ENCODE peak calls at places on chromosomes 2 and 18, in four cellular contexts. S, Y, N and M are unnamed samples. For H3K4me1, the result is how much of the 10 kb centered on the place peaks cover.

GRCh38 chr2:230865766-230866703 is 1.3 kb downstream of the ITM2C start:
- DNase-seq in S (no peak), N (peak), Y (peak), M (peak)

GRCh38 chr2:200654823-200655222 is 69.0 kb downstream of the AOX1 start:
- DNase-seq in Y (no peak), N (no peak), S (no peak), M (no peak)

GRCh38 chr18:32093106-32093511 is 1.4 kb downstream of the RNF138 start:
- DNase-seq in N (peak), Y (peak), S (no peak), M (peak)

GRCh38 chr2:74576830-74577229 is 22.3 kb downstream of the DOK1 start:
- DNase-seq in N (no peak), Y (no peak), S (no peak), M (no peak)

GRCh38 chr2:192029089-192029488 is 165.6 kb downstream of the TMEFF2 start:
- DNase-seq in S (peak), N (peak), Y (peak), M (peak)

GRCh38 chr2:156649596-156649995 is 213.4 kb downstream of the GPD2 start:
- DNase-seq in Y (no peak), N (no peak), S (no peak), M (no peak)

GRCh38 chr2:73415906-73416305 is 30.3 kb downstream of the ALMS1 start:
- DNase-seq in N (no peak), Y (no peak), S (no peak), M (peak)

GRCh38 chr2:221533299-221533698 is 38.8 kb downstream of the EPHA4 start:
- DNase-seq in N (no peak), Y (no peak), S (no peak), M (peak)

GRCh38 chr2:1515073-1515430 is 101.8 kb downstream of the TPO start:
- DNase-seq in S (no peak), N (no peak), Y (no peak), M (no peak)

GRCh38 chr2:9422321-9423099 is 818 bp downstream of the ITGB1BP1 start:
- DNase-seq in S (peak), N (peak), Y (peak), M (peak)

GRCh38 chr2:227204452-227204851 is 40.0 kb downstream of the COL4A3 start:
- DNase-seq in S (no peak), N (no peak), Y (peak), M (no peak)

GRCh38 chr2:97673187-97673914 is 3.8 kb downstream of the C2orf92 start:
- DNase-seq in N (no peak), S (no peak), Y (no peak), M (no peak)

GRCh38 chr18:54647176-54647575 is 56.1 kb downstream of the DYNAP start:
- DNase-seq in S (peak), N (peak), Y (peak), M (peak)

GRCh38 chr2:9813312-9814128 is 29.8 kb upstream of the TAF1B start:
- DNase-seq in N (peak), Y (peak), S (no peak), M (peak)

GRCh38 chr2:46058140-46058539 is 239.1 kb upstream of the EPAS1 start:
- DNase-seq in N (no peak), Y (no peak), S (no peak), M (peak)

GRCh38 chr2:79832540-79833234 is 319.8 kb downstream of the CTNNA2 start:
- DNase-seq in Y (peak), N (peak), S (no peak), M (no peak)

GRCh38 chr18:3177902-3178687 is 41.7 kb downstream of the MYOM1 start:
- DNase-seq in S (no peak), Y (no peak), N (no peak), M (no peak)

GRCh38 chr18:79621501-79621900 is 58.1 kb upstream of the CTDP1 start:
- DNase-seq in Y (no peak), N (no peak), S (no peak), M (no peak)

GRCh38 chr2:54708584-54709340 is 14.7 kb upstream of the EML6 start:
- DNase-seq in Y (peak), N (peak), S (no peak), M (no peak)

GRCh38 chr18:8657873-8658521 is 47.4 kb upstream of the MTCL1 start:
- DNase-seq in S (no peak), Y (peak), N (peak), M (peak)

GRCh38 chr2:227188292-227188691 is 23.9 kb downstream of the COL4A3 start:
- DNase-seq in N (no peak), Y (no peak), S (no peak), M (peak)

GRCh38 chr2:54457326-54458023 is 1.3 kb downstream of the SPTBN1 start:
- DNase-seq in S (no peak), Y (peak), N (peak), M (peak)

GRCh38 chr2:225937625-225938024 is 538.1 kb downstream of the NYAP2 start:
- DNase-seq in Y (peak), N (no peak), S (no peak), M (peak)

GRCh38 chr2:85872536-85873161 is 16.1 kb downstream of the ST3GAL5 start:
- DNase-seq in S (no peak), N (peak), Y (peak), M (no peak)

GRCh38 chr2:26245810-26246209 is 1.1 kb downstream of the HADHB start:
- DNase-seq in S (no peak), N (no peak), Y (no peak), M (peak)

GRCh38 chr2:73031725-73032701 is 39.5 kb downstream of the SFXN5 start:
- DNase-seq in N (no peak), Y (no peak), S (no peak), M (no peak)

GRCh38 chr2:217277646-217278048 is 417.8 kb upstream of the TNP1 start:
- DNase-seq in N (no peak), S (no peak), Y (no peak), M (peak)

GRCh38 chr2:31256611-31257382 is 22.8 kb downstream of the EHD3 start:
- DNase-seq in S (no peak), N (peak), Y (peak), M (no peak)

GRCh38 chr2:3784731-3785130 is 81.4 kb downstream of the DCDC2C start:
- DNase-seq in Y (no peak), N (no peak), S (no peak), M (peak)
- H3K27ac ChIP-seq in Y (no peak), N (no peak), S (no peak), M (peak)

GRCh38 chr2:196268538-196269338 is 97.4 kb upstream of the STK17B start:
- DNase-seq in N (no peak), S (no peak), Y (no peak), M (no peak)

GRCh38 chr2:196268022-196268421 is 96.6 kb upstream of the STK17B start:
- DNase-seq in Y (no peak), S (no peak), N (no peak), M (no peak)

GRCh38 chr2:196266855-196267254 is 95.5 kb upstream of the STK17B start:
- DNase-seq in N (no peak), S (no peak), Y (no peak), M (no peak)

GRCh38 chr2:196263181-196263747 is 91.9 kb upstream of the STK17B start:
- DNase-seq in S (no peak), Y (no peak), N (no peak), M (peak)

DNA sequence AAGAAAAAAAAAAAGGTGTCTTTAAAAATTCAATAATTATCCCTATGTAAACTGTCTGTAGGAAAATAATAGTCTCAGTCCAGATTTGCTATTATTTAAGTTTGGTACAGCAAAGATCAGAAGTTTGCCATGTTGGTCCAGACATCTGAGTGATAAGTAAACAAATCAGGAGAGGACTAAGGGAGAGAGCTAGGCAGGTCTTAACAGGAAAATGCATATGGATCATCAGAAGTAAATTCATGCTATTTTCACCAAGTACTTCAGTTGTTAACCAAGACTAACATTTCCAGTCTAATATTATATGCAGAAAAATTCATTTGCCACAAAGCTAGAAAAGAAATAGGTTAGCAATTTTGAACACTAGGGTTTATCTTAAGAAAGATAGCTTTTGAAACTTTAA is 95.0 kb upstream of the STK17B start:
- DNase-seq in Y (no peak), S (no peak), N (no peak), M (no peak)
- H3K4me1 ChIP-seq in Y (under half), S (under half), N (under half), M (under half)

DNA sequence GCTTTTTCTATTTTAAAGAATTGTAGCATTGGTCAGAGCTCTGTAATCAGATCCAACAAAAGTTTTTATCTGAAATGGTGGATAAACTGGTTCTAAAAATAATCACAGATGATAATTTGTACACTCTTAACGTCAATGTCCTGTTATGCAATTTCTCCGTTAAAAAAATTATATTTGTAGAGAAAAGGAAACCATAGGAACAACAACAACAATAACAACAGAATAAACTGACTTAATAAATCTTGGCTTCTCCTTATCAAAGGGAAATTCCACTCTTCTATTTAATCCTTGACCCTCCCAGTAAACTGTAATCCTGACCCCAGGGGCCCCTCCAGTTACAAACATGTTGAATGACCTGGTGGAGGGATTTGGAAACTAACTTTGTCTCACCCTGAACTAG is 78.6 kb upstream of the ZFP36L2 start:
- DNase-seq in Y (no peak), S (no peak), N (no peak), M (no peak)
- TF ChIP-seq EZH2phosphoT487 in Y (no peak), S (no peak), N (no peak), M (no peak)

GRCh38 chr2:234958311-234958710 is 6.5 kb downstream of the SH3BP4 start:
- DNase-seq in N (no peak), S (no peak), Y (no peak), M (no peak)

GRCh38 chr2:234958746-234959395 is 7.1 kb downstream of the SH3BP4 start:
- DNase-seq in Y (no peak), S (no peak), N (no peak), M (no peak)

GRCh38 chr2:234955091-234955511 is 3.3 kb downstream of the SH3BP4 start:
- DNase-seq in Y (peak), S (no peak), N (peak), M (no peak)

GRCh38 chr2:234955971-234956509 is 4.2 kb downstream of the SH3BP4 start:
- DNase-seq in Y (no peak), N (peak), S (no peak), M (no peak)

DNA sequence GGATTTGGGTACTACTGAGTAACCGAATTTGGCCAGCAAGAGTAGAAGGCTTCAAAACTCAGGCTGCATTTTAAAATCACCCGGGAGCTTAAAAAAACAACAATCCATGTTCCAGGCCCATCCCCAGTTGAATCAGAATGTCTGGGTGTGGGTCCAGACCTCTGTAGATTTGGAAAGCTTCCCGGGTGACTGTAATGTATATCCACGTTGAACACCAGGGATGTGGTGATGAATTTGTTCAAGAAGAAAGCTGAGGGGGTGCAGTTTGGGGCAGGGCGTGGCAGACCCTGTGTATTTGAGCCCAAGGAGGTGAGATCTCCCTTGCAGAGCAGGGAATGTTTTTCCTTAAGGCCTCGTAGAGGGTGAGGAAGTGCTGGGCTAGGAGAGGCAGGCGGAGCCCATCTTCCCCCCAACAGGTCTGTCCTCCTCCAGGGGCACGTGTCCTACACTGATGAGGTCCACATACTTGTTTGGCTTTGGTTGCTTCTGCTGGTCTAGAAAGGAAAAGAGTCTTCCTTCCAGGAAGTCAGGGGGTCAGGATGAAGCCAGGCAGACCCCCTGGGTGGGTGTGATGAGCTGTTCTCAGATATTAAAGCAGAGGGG is 5.8 kb downstream of the SH3BP4 start:
- DNase-seq in Y (no peak), S (no peak), N (no peak), M (peak)
- H3K27ac ChIP-seq in Y (no peak), S (no peak), N (no peak), M (peak)

GRCh38 chr2:160458718-160459453 is 34.7 kb downstream of the RBMS1 start:
- DNase-seq in N (no peak), S (no peak), Y (no peak), M (no peak)

GRCh38 chr2:160450486-160450885 is 43.1 kb downstream of the RBMS1 start:
- DNase-seq in N (no peak), Y (no peak), S (no peak), M (no peak)

GRCh38 chr2:160454070-160454797 is 39.4 kb downstream of the RBMS1 start:
- DNase-seq in Y (no peak), S (no peak), N (peak), M (no peak)

GRCh38 chr2:160457588-160457987 is 36.0 kb downstream of the RBMS1 start:
- DNase-seq in Y (no peak), S (no peak), N (no peak), M (no peak)

GRCh38 chr2:160453111-160453820 is 40.3 kb downstream of the RBMS1 start:
- DNase-seq in N (no peak), Y (no peak), S (no peak), M (no peak)
- H3K4me1 ChIP-seq in N (under half), Y (under half), S (under half), M (under half)

GRCh38 chr2:218438601-218439000 is 19.7 kb downstream of the VIL1 start:
- DNase-seq in Y (no peak), S (no peak), N (no peak), M (no peak)
- TF ChIP-seq EZH2phosphoT487 in Y (no peak), S (no peak), N (no peak), M (no peak)